ENCODE peak calls at places on chromosomes 2 and 18, in six cellular contexts. Y, Z, P, Q, J and W are unnamed samples.
A peak's percentile ranks its signal among the peaks of the same experiment; 100 is the strongest.

GRCh38 chr18:27185025-27185763 is at the start of gene CHST9:
- DNase-seq in P (no peak), Q (peak; percentile 27), J (no peak), Z (no peak), Y (no peak), W (no peak)

GRCh38 chr2:120982598-120982997 is 246.9 kb downstream of the GLI2 start:
- DNase-seq in J (no peak), Y (no peak), Z (peak; percentile 19), P (no peak), Q (no peak), W (no peak)

GRCh38 chr18:40489301-40489700 is 1465.7 kb upstream of the PIK3C3 start:
- DNase-seq in P (no peak), Y (no peak), Z (no peak), Q (no peak), J (no peak), W (no peak)

GRCh38 chr18:62331581-62332436 is 6.7 kb downstream of the TNFRSF11A start:
- DNase-seq in Y (peak; percentile 78), Q (peak; percentile 33), P (no peak), Z (no peak), J (no peak), W (no peak)

GRCh38 chr18:3538954-3539617 is 89.1 kb downstream of the TGIF1 start:
- DNase-seq in Y (no peak), Z (no peak), J (no peak), P (no peak), Q (no peak), W (no peak)

GRCh38 chr2:65435625-65436168 is 3.3 kb upstream of the SPRED2 start:
- DNase-seq in Q (peak; percentile 84), P (peak; percentile 94), Y (peak; percentile 95), Z (peak; percentile 89), J (peak; percentile 87), W (peak; percentile 96)

GRCh38 chr2:101328474-101329007 is 20.0 kb upstream of the RNF149 start:
- DNase-seq in Z (no peak), J (no peak), Y (no peak), P (no peak), Q (no peak), W (no peak)

GRCh38 chr2:46007412-46007811 is 289.8 kb upstream of the EPAS1 start:
- DNase-seq in J (no peak), P (no peak), Z (no peak), Q (no peak), Y (no peak), W (peak; percentile 70)

GRCh38 chr2:25056391-25056821 is 14.5 kb downstream of the EFR3B start:
- DNase-seq in Q (no peak), P (no peak), Z (no peak), Y (no peak), J (no peak), W (no peak)

GRCh38 chr2:190537765-190538164 is 3.2 kb upstream of the NEMP2 start:
- DNase-seq in P (no peak), Y (no peak), J (peak; percentile 65), Z (no peak), Q (no peak), W (no peak)
- H3K4me3 ChIP-seq in P (no peak overlapping the region), Y (no peak overlapping the region), J (no peak overlapping the region), Z (no peak overlapping the region), Q (no peak overlapping the region), W (no peak overlapping the region)

GRCh38 chr2:218371987-218372358 is 10.1 kb upstream of the SLC11A1 start:
- DNase-seq in Z (no peak), Q (no peak), J (no peak), P (no peak), Y (no peak), W (no peak)

GRCh38 chr2:218369374-218369773 is 12.7 kb upstream of the SLC11A1 start:
- DNase-seq in J (no peak), Q (no peak), P (no peak), Z (no peak), Y (no peak), W (no peak)

GRCh38 chr2:218368150-218368528 is 11.5 kb downstream of the CATIP start:
- DNase-seq in P (no peak), Z (no peak), Q (no peak), J (no peak), Y (no peak), W (no peak)

GRCh38 chr2:218368621-218369153 is 12.0 kb downstream of the CATIP start:
- DNase-seq in P (no peak), Q (no peak), Y (peak; percentile 88), J (no peak), Z (peak; percentile 59), W (no peak)

DNA sequence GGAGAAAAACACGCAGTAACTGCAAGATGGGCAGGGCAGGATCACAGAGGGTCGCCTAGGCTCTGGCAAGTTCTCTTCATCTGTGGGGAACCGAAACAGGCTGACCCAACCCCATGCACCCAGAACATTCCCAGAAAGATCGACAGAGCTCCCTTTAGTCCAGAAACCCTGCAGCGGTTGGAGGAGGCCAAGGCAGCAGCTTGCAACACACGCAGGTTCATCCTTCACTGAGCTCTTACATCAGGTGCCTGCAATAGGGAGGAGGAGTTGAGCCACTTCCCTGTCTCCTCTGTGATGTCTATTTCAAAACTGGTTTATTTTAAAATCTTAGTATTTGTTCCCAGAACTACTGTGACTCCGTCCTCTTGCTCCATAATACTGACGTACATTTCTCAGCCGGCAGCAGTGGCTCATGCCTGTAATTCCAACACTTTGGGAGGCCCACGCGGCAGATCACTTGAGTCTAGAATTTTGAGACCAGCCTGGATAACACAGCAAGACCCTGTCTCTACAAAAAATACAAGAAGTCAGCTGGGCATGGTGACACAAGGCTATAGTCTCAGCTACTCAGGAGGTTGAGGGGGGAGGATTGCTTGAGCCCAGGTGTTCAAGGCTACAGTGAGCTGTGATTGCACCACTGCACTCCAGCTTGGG is 11.5 kb upstream of the SLC11A1 start:
- DNase-seq in P (no peak), Z (no peak), Q (peak; percentile 53), J (no peak), Y (peak; percentile 88), W (no peak)
- TF ChIP-seq EP300 in P (no peak), Z (peak; percentile 62), Q (peak; percentile 20), J (no peak), Y (peak; percentile 63), W (peak; percentile 9)

GRCh38 chr2:37634914-37635358 is 36.5 kb downstream of the CDC42EP3 start:
- DNase-seq in Q (no peak), P (no peak), J (no peak), Z (no peak), Y (no peak), W (no peak)
- TF ChIP-seq POLR2A in Q (no peak), P (no peak), J (no peak), Z (no peak), Y (no peak), W (no peak)

GRCh38 chr2:54947121-54947520 is 103.1 kb downstream of the RTN4 start:
- DNase-seq in Y (no peak), P (no peak), Z (no peak), Q (no peak), J (no peak), W (no peak)
- H3K4me3 ChIP-seq in Y (no peak overlapping the region), P (no peak overlapping the region), Z (no peak overlapping the region), Q (no peak overlapping the region), J (no peak overlapping the region), W (no peak overlapping the region)

GRCh38 chr2:29361255-29361654 is 246.0 kb downstream of the CLIP4 start:
- DNase-seq in J (no peak), Z (no peak), Y (no peak), Q (no peak), P (no peak), W (no peak)
- TF ChIP-seq EP300 in J (no peak), Z (no peak), Y (no peak), Q (no peak), P (no peak), W (no peak)